ENCODE peak calls at places on chromosomes 3 and 15, in nine cellular contexts. Z is H1; Q is CD8-positive, alpha-beta T cell; A is esophagus squamous epithelium; P is tibial nerve; F is psoas muscle; K is body of pancreas; U is heart left ventricle; D is adrenal gland. C is an unnamed sample. For H3K4me1, the result is how much of the 10 kb centered on the place peaks cover.

GRCh38 chr3:5694267-5694666 is 506.8 kb downstream of the EDEM1 start:
- DNase-seq in Z (no peak), Q (no peak), A (no peak), P (no peak), F (no peak), K (no peak), U (no peak), D (no peak), C (no peak)

GRCh38 chr3:14524920-14525660 is 15.1 kb downstream of the GRIP2 start:
- DNase-seq in Z (no peak), Q (no peak), A (no peak), P (no peak), F (no peak), K (no peak), U (no peak), D (no peak), C (no peak)

GRCh38 chr15:25690673-25691543 is 172.2 kb downstream of the ATP10A start:
- DNase-seq in Z (no peak), Q (no peak), A (no peak), P (no peak), F (no peak), K (no peak), U (no peak), D (peak), C (peak)

GRCh38 chr15:74343127-74343796 is 24.2 kb downstream of the CYP11A1 start:
- DNase-seq in Z (no peak), Q (no peak), A (no peak), P (no peak), F (no peak), K (no peak), U (no peak), D (peak), C (no peak)

GRCh38 chr3:134143828-134144390 is 106.8 kb downstream of the RYK start:
- DNase-seq in Z (no peak), Q (no peak), A (no peak), P (no peak), F (no peak), K (no peak), U (no peak), D (no peak), C (no peak)

GRCh38 chr3:182212479-182213076 is 500.9 kb downstream of the SOX2 start:
- DNase-seq in Z (no peak), Q (no peak), A (no peak), P (peak), F (peak), K (peak), U (peak), D (peak), C (peak)

GRCh38 chr3:78349571-78349970 is 1309.7 kb downstream of the ROBO2 start:
- DNase-seq in Z (no peak), Q (no peak), A (no peak), P (no peak), F (no peak), K (no peak), U (no peak), D (no peak), C (no peak)

GRCh38 chr3:48655586-48655985 is 7.1 kb downstream of the CELSR3 start:
- DNase-seq in Z (no peak), Q (peak), A (no peak), P (no peak), F (no peak), K (no peak), U (no peak), D (no peak), C (no peak)

GRCh38 chr3:170520996-170521395 is 64.9 kb downstream of the SLC7A14 start:
- DNase-seq in Z (no peak), Q (no peak), A (no peak), P (no peak), F (no peak), K (no peak), U (no peak), D (no peak), C (no peak)

GRCh38 chr3:194286747-194287146 is 64.4 kb downstream of the CPN2 start:
- DNase-seq in Z (peak), Q (no peak), A (no peak), P (no peak), F (peak), K (no peak), U (no peak), D (peak), C (no peak)

GRCh38 chr3:166519443-166519842 is 682.2 kb upstream of the BCHE start:
- DNase-seq in Z (no peak), Q (no peak), A (no peak), P (no peak), F (no peak), K (no peak), U (no peak), D (no peak), C (no peak)

GRCh38 chr3:123104550-123104949 is 37.7 kb downstream of the PDIA5 start:
- DNase-seq in Z (no peak), Q (no peak), A (no peak), P (no peak), F (no peak), K (no peak), U (peak), D (peak), C (peak)

DNA sequence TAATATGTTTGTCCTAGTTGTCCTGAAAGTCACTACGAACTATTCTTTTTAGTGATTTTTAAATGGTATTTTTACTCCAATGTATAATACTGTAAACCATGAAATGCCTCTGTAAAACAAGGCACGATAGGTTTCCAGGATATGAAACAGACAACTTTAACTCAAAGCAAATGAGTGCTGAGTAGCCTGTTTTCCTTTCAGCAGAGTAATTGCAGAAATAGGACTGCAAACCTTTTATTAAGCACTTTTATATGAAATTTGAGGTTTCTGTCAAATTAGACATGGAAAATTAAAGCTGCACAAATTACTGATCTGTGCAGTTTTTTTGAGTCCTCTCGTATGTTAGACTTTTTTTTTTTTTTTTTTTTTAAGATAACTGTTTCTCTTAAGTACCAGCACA is 16.2 kb downstream of the AKAP13 start:
- DNase-seq in Z (no peak), Q (no peak), A (no peak), P (no peak), F (no peak), K (no peak), U (no peak), D (no peak), C (no peak)
- H3K4me1 ChIP-seq in Z (under half), Q (under half), A (under half), P (under half), F (under half), K (under half), U (under half), D (under half), C (under half)

DNA sequence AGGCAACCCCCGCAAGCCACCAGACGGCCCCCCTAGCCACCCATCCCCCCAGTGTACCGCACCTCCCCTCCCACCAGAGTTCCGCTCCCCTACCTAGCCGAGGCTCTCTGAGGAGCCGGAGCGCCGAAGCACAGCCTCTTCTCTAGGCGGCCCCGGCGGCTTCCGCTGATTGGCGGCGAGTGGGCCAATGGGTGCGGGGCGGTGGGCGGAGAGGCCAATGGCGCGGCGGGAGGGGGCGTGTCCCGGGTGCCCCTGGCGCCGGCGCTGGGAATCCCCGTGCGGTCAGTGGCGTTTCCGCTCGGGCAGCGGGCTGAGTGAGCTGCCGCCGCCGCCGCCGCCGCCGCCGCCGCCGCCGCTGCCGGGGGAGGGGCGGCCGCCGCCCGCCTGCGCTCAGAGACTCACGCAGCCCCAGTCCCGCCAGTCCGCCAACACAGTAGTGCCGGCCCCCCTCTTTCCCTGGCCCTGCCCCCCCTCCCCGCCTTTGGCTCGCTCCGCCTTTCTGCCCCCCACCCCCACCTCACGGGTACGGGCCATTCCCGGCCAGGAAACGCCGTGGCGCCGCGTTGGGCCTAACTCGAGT is at the start of gene SETD5:
- DNase-seq in Z (peak), Q (peak), A (peak), P (peak), F (peak), K (peak), U (peak), D (peak), C (peak)
- H3K4me1 ChIP-seq in Z (under half), Q (half or more), A (half or more), P (under half), F (half or more), K (half or more), U (under half), D (under half), C (under half)

GRCh38 chr15:37518436-37518835 is 416.0 kb upstream of the TMCO5A start:
- DNase-seq in Z (no peak), Q (no peak), A (no peak), P (no peak), F (no peak), K (no peak), U (no peak), D (no peak), C (no peak)
- H3K4me1 ChIP-seq in Z (under half), Q (under half), A (under half), P (under half), F (under half), K (under half), U (under half), D (under half), C (under half)

GRCh38 chr15:68201153-68201878 is 3.8 kb downstream of the CALML4 start:
- DNase-seq in Z (peak), Q (no peak), A (no peak), P (no peak), F (no peak), K (no peak), U (no peak), D (no peak), C (no peak)

GRCh38 chr15:68197661-68198437 is 7.3 kb downstream of the CALML4 start:
- DNase-seq in Z (no peak), Q (no peak), A (no peak), P (no peak), F (no peak), K (no peak), U (no peak), D (no peak), C (no peak)

GRCh38 chr15:68200016-68200861 is 4.9 kb downstream of the CALML4 start:
- DNase-seq in Z (no peak), Q (no peak), A (no peak), P (no peak), F (no peak), K (no peak), U (no peak), D (peak), C (no peak)

GRCh38 chr15:68197170-68197492 is 8.0 kb downstream of the CALML4 start:
- DNase-seq in Z (no peak), Q (no peak), A (no peak), P (no peak), F (no peak), K (no peak), U (no peak), D (no peak), C (no peak)

DNA sequence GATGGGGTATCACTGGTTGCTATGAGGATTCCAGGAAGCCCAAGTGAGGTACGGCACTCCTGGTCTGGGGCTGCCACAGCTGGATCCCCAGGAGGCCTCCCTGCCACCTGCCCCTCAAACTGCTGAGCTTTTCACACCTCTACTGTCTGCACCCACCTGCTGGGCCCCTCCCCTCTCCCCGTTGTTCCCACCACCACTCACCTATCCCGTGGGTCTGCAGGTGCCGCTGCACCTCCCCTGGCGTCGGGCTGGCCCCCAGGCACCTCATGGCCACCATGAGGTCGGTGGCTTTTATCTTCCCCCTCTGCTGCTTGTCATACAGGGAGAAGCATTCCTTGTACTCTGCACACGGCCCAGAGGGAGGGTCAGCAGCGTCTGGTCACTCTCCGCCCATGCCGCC is 5.8 kb downstream of the CALML4 start:
- DNase-seq in Z (no peak), Q (no peak), A (no peak), P (no peak), F (no peak), K (no peak), U (no peak), D (no peak), C (no peak)
- H3K4me1 ChIP-seq in Z (under half), Q (under half), A (under half), P (under half), F (under half), K (under half), U (under half), D (under half), C (under half)

GRCh38 chr15:77609558-77609957 is 23.2 kb downstream of the LINGO1 start:
- DNase-seq in Z (no peak), Q (no peak), A (no peak), P (no peak), F (no peak), K (no peak), U (no peak), D (no peak), C (no peak)

GRCh38 chr15:77611767-77612166 is 20.9 kb downstream of the LINGO1 start:
- DNase-seq in Z (no peak), Q (no peak), A (no peak), P (no peak), F (no peak), K (peak), U (no peak), D (no peak), C (no peak)

GRCh38 chr15:77612958-77613601 is 19.6 kb downstream of the LINGO1 start:
- DNase-seq in Z (no peak), Q (no peak), A (no peak), P (no peak), F (no peak), K (no peak), U (no peak), D (no peak), C (no peak)

GRCh38 chr15:77608774-77609173 is 23.9 kb downstream of the LINGO1 start:
- DNase-seq in Z (no peak), Q (no peak), A (no peak), P (no peak), F (no peak), K (no peak), U (no peak), D (no peak), C (no peak)

DNA sequence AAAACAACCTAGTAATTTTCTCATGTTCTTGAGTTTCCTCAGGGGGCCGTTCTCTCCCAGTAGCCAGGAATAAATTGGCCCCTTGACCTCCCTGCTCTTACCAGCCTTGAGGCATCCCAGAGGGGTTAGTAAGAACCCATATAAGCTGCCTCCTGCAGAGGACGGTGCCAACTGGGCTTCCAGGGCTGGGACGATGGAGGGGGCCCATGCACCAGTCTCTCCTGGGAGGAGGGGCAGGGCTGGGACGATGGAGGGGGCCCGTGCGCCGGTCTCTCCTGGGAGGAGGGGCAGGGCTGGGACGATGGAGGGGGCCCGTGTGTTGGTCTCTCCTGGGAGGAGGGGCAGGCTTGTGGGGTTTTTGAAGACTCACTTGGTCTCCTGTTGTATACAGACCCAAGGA is 22.0 kb downstream of the LINGO1 start:
- DNase-seq in Z (no peak), Q (no peak), A (no peak), P (no peak), F (no peak), K (no peak), U (no peak), D (no peak), C (no peak)
- H3K4me1 ChIP-seq in Z (under half), Q (under half), A (under half), P (under half), F (under half), K (under half), U (under half), D (under half), C (under half)

GRCh38 chr3:8157640-8158039 is 344.0 kb upstream of the LMCD1 start:
- DNase-seq in Z (no peak), Q (no peak), A (no peak), P (no peak), F (no peak), K (no peak), U (no peak), D (no peak), C (no peak)

GRCh38 chr3:8152826-8153418 is 348.7 kb upstream of the LMCD1 start:
- DNase-seq in Z (no peak), Q (no peak), A (no peak), P (no peak), F (no peak), K (no peak), U (no peak), D (no peak), C (no peak)

GRCh38 chr3:8156138-8156537 is 345.5 kb upstream of the LMCD1 start:
- DNase-seq in Z (no peak), Q (no peak), A (no peak), P (no peak), F (no peak), K (no peak), U (no peak), D (no peak), C (no peak)

DNA sequence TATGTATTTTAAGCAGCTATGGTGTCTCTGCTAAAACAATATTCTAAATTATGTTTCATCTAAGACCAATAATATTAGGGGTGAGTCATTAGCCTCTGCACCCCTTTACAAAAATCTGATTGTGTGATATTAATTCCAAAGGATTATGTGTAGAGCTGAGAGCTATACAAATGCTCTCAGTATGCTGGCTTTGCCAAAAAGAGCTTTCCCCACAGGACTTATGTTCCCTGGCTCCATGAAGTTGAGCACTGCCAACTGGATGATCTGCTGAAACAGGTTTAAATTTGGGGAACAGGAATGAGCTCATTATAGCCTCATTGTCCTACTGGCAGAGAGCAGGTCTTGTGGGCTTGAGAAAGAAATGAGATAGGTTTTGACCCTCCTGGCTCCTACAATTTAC is 347.8 kb upstream of the LMCD1 start:
- DNase-seq in Z (no peak), Q (no peak), A (no peak), P (no peak), F (no peak), K (no peak), U (no peak), D (no peak), C (no peak)
- H3K4me1 ChIP-seq in Z (under half), Q (under half), A (under half), P (under half), F (under half), K (under half), U (under half), D (under half), C (under half)

GRCh38 chr3:156536524-156537316 is 18.2 kb downstream of the SSR3 start:
- DNase-seq in Z (no peak), Q (no peak), A (no peak), P (no peak), F (no peak), K (no peak), U (no peak), D (no peak), C (peak)

GRCh38 chr3:156533205-156533604 is 21.7 kb downstream of the SSR3 start:
- DNase-seq in Z (no peak), Q (no peak), A (no peak), P (no peak), F (no peak), K (no peak), U (no peak), D (peak), C (no peak)

GRCh38 chr3:156535162-156535627 is 19.7 kb downstream of the SSR3 start:
- DNase-seq in Z (no peak), Q (no peak), A (no peak), P (peak), F (peak), K (peak), U (peak), D (peak), C (peak)

GRCh38 chr3:156532730-156533129 is 22.2 kb downstream of the SSR3 start:
- DNase-seq in Z (no peak), Q (no peak), A (no peak), P (no peak), F (no peak), K (no peak), U (no peak), D (no peak), C (no peak)

GRCh38 chr3:156535798-156536197 is 19.1 kb downstream of the SSR3 start:
- DNase-seq in Z (no peak), Q (no peak), A (no peak), P (no peak), F (no peak), K (no peak), U (no peak), D (no peak), C (no peak)
- H3K4me1 ChIP-seq in Z (under half), Q (under half), A (under half), P (under half), F (under half), K (under half), U (under half), D (under half), C (under half)

C was measured in foreskin keratinocyte.